ENCODE peak calls at places on chromosomes 3 and 15, in eight cellular contexts. N, D, J, R, T, B, O and G are unnamed samples.

GRCh38 chr15:19987389-19988048 is 554.1 kb downstream of the GOLGA6L6 start:
- DNase-seq in J (no peak), B (no peak), T (peak), N (peak), D (no peak), O (no peak), R (no peak), G (no peak)

GRCh38 chr3:139389552-139390368 is at the start of gene COPB2:
- DNase-seq in O (peak), J (peak), D (peak), T (peak), B (peak), R (peak), N (peak), G (peak)

GRCh38 chr15:70077436-70077835 is 20.3 kb downstream of the TLE3 start:
- DNase-seq in D (no peak), J (no peak), N (no peak), R (no peak), B (no peak), T (no peak), O (peak), G (no peak)

GRCh38 chr15:40094156-40094555 is 14.5 kb downstream of the BMF start:
- DNase-seq in D (no peak), T (no peak), J (no peak), R (no peak), B (no peak), N (no peak), O (no peak), G (no peak)

GRCh38 chr3:191328963-191329653 is at the start of gene CCDC50:
- DNase-seq in T (peak), J (peak), D (no peak), O (peak), N (peak), B (peak), R (peak), G (no peak)

GRCh38 chr15:83611312-83611711 is 42.6 kb upstream of the ADAMTSL3 start:
- DNase-seq in N (no peak), J (no peak), D (no peak), O (no peak), R (no peak), B (no peak), T (no peak), G (no peak)

GRCh38 chr3:153625506-153625905 is 463.5 kb downstream of the RAP2B start:
- DNase-seq in T (no peak), N (no peak), B (no peak), D (no peak), J (no peak), O (no peak), R (no peak), G (no peak)

GRCh38 chr3:144031938-144032337 is 60.3 kb downstream of the DIPK2A start:
- DNase-seq in N (no peak), B (peak), O (peak), J (no peak), R (no peak), D (no peak), T (no peak), G (no peak)

GRCh38 chr15:90413411-90414379 is 25.7 kb downstream of the IQGAP1 start:
- DNase-seq in R (peak), N (peak), J (peak), O (no peak), B (peak), T (no peak), D (no peak), G (no peak)

GRCh38 chr15:77118787-77119410 is 48.0 kb upstream of the TSPAN3 start:
- DNase-seq in R (peak), D (peak), N (peak), O (peak), B (peak), T (peak), J (peak), G (peak)

GRCh38 chr3:152609891-152610290 is 225.0 kb upstream of the P2RY1 start:
- DNase-seq in R (no peak), J (no peak), D (no peak), B (no peak), O (no peak), N (no peak), T (no peak), G (no peak)

GRCh38 chr3:44280631-44281030 is 38.9 kb downstream of the TOPAZ1 start:
- DNase-seq in J (no peak), D (no peak), R (no peak), N (no peak), T (no peak), B (peak), O (no peak), G (no peak)

GRCh38 chr15:74173545-74174215 is at the start of gene ISLR:
- DNase-seq in J (no peak), O (no peak), B (peak), T (no peak), D (peak), R (no peak), N (no peak), G (no peak)

GRCh38 chr3:179113903-179114302 is 34.3 kb upstream of the PIK3CA start:
- DNase-seq in O (no peak), R (peak), N (no peak), T (no peak), J (no peak), B (peak), D (no peak), G (no peak)

GRCh38 chr3:65855370-65856100 is 183.2 kb downstream of the MAGI1 start:
- DNase-seq in N (no peak), J (peak), D (no peak), T (no peak), B (peak), R (peak), O (no peak), G (no peak)

GRCh38 chr3:37162501-37163245 is 11.7 kb downstream of the LRRFIP2 start:
- DNase-seq in N (no peak), D (no peak), J (no peak), T (no peak), B (peak), R (peak), O (no peak), G (no peak)

GRCh38 chr3:189355481-189356201 is 183.9 kb downstream of the TPRG1 start:
- DNase-seq in O (no peak), B (peak), J (no peak), D (no peak), N (no peak), T (no peak), R (peak), G (no peak)

GRCh38 chr15:98765610-98766009 is 117.3 kb downstream of the IGF1R start:
- DNase-seq in N (no peak), B (no peak), J (no peak), D (no peak), R (no peak), O (no peak), T (no peak), G (no peak)

GRCh38 chr3:108410531-108410984 is 99.8 kb downstream of the MYH15 start:
- DNase-seq in J (no peak), D (no peak), N (no peak), T (no peak), O (no peak), R (no peak), B (no peak), G (no peak)

GRCh38 chr3:189967254-189967865 is 153.3 kb downstream of the P3H2 start:
- DNase-seq in T (peak), J (peak), R (peak), O (peak), N (peak), D (no peak), B (peak), G (peak)

GRCh38 chr3:182284793-182285192 is 508.5 kb upstream of the ATP11B start:
- DNase-seq in J (no peak), D (no peak), N (no peak), O (no peak), B (no peak), R (no peak), T (no peak), G (no peak)

GRCh38 chr3:74561881-74562280 is 52.6 kb downstream of the CNTN3 start:
- DNase-seq in T (no peak), O (no peak), N (no peak), R (no peak), J (peak), B (no peak), D (no peak), G (no peak)

GRCh38 chr15:26355671-26356070 is 417.2 kb downstream of the GABRB3 start:
- DNase-seq in R (no peak), J (no peak), O (no peak), T (no peak), N (no peak), D (no peak), B (no peak), G (no peak)

GRCh38 chr3:167091186-167091585 is 288.9 kb downstream of the ZBBX start:
- DNase-seq in T (no peak), N (no peak), O (no peak), B (no peak), J (no peak), R (no peak), D (no peak), G (no peak)

GRCh38 chr3:182971637-182972036 is 8.7 kb downstream of the DCUN1D1 start:
- DNase-seq in O (no peak), N (no peak), R (peak), T (no peak), J (no peak), B (no peak), D (no peak), G (peak)

GRCh38 chr15:69806287-69806915 is 291.3 kb downstream of the TLE3 start:
- DNase-seq in J (no peak), R (no peak), N (no peak), O (no peak), T (no peak), D (no peak), B (no peak), G (no peak)

GRCh38 chr3:187165144-187165543 is 25.8 kb upstream of the RPL39L start:
- DNase-seq in D (no peak), T (peak), R (peak), J (peak), O (peak), B (peak), N (peak), G (peak)

GRCh38 chr15:68644088-68644904 is 65.5 kb downstream of the CORO2B start:
- DNase-seq in J (peak), T (no peak), O (peak), R (peak), N (no peak), D (peak), B (peak), G (no peak)

GRCh38 chr3:184229424-184230080 is at the start of gene VWA5B2:
- DNase-seq in R (peak), J (peak), N (peak), O (no peak), D (no peak), T (peak), B (peak), G (no peak)

GRCh38 chr3:2839886-2840285 is 270.3 kb downstream of the IL5RA start:
- DNase-seq in O (no peak), N (no peak), B (peak), R (no peak), J (no peak), D (no peak), T (no peak), G (no peak)

GRCh38 chr3:125150525-125151436 is 61.8 kb downstream of the SLC12A8 start:
- DNase-seq in J (peak), B (no peak), T (peak), R (no peak), N (peak), O (no peak), D (no peak), G (no peak)

GRCh38 chr3:16448691-16449090 is 64.8 kb downstream of the RFTN1 start:
- DNase-seq in R (peak), T (peak), D (peak), B (peak), O (no peak), N (no peak), J (peak), G (peak)

GRCh38 chr3:47669026-47669749 is 90.5 kb upstream of the CSPG5 start:
- DNase-seq in J (peak), T (no peak), O (no peak), N (no peak), B (no peak), D (no peak), R (peak), G (no peak)

GRCh38 chr3:159775372-159775961 is 213.2 kb upstream of the IL12A start:
- DNase-seq in J (peak), O (peak), T (peak), R (peak), B (peak), N (peak), D (peak), G (peak)